ENCODE peak calls at places on chromosomes 6 and 20, in six cellular contexts. One of them, this sample, is unnamed.

GRCh38 chr20:54207743-54208491 is at the start of gene PFDN4:
- DNase-seq in esophagus squamous epithelium: peak; percentile 36
- DNase-seq in Peyer's patch: peak; percentile 73
- DNase-seq in IMR-90: peak; percentile 79
- DNase-seq in transverse colon: peak; percentile 88
- DNase-seq in uterus: peak; percentile 71
- DNase-seq in this sample: peak; percentile 90

GRCh38 chr6:8943073-8943472 is 507.7 kb upstream of the SLC35B3 start:
- DNase-seq in esophagus squamous epithelium: no peak
- DNase-seq in Peyer's patch: no peak
- DNase-seq in IMR-90: no peak
- DNase-seq in transverse colon: no peak
- DNase-seq in uterus: no peak
- DNase-seq in this sample: no peak

GRCh38 chr6:38239719-38240451 is 399.8 kb downstream of the BTBD9 start:
- DNase-seq in esophagus squamous epithelium: no peak
- DNase-seq in Peyer's patch: no peak
- DNase-seq in IMR-90: peak; percentile 72
- DNase-seq in transverse colon: no peak
- DNase-seq in uterus: no peak
- DNase-seq in this sample: peak; percentile 26

GRCh38 chr6:117676577-117677218 is 1.4 kb downstream of the NUS1 start:
- DNase-seq in esophagus squamous epithelium: no peak
- DNase-seq in Peyer's patch: no peak
- DNase-seq in IMR-90: no peak
- DNase-seq in transverse colon: no peak
- DNase-seq in uterus: no peak
- DNase-seq in this sample: no peak

GRCh38 chr6:138107752-138108592 is 753 bp upstream of the PERP start:
- DNase-seq in esophagus squamous epithelium: no peak
- DNase-seq in Peyer's patch: peak; percentile 31
- DNase-seq in IMR-90: no peak
- DNase-seq in transverse colon: peak; percentile 86
- DNase-seq in uterus: no peak
- DNase-seq in this sample: no peak

GRCh38 chr6:73798592-73798991 is 102.6 kb downstream of the CD109 start:
- DNase-seq in esophagus squamous epithelium: no peak
- DNase-seq in Peyer's patch: no peak
- DNase-seq in IMR-90: peak; percentile 99
- DNase-seq in transverse colon: peak; percentile 14
- DNase-seq in uterus: peak; percentile 83
- DNase-seq in this sample: peak; percentile 11

GRCh38 chr6:155248021-155249001 is 15.5 kb upstream of the CLDN20 start:
- DNase-seq in esophagus squamous epithelium: no peak
- DNase-seq in Peyer's patch: peak; percentile 47
- DNase-seq in IMR-90: peak; percentile 77
- DNase-seq in transverse colon: peak; percentile 42
- DNase-seq in uterus: peak; percentile 75
- DNase-seq in this sample: peak; percentile 26

GRCh38 chr20:23111307-23111943 is 25.3 kb upstream of the CD93 start:
- DNase-seq in esophagus squamous epithelium: no peak
- DNase-seq in Peyer's patch: no peak
- DNase-seq in IMR-90: no peak
- DNase-seq in transverse colon: no peak
- DNase-seq in uterus: no peak
- DNase-seq in this sample: no peak

GRCh38 chr20:14117768-14118167 is 122.5 kb downstream of the MACROD2 start:
- DNase-seq in esophagus squamous epithelium: no peak
- DNase-seq in Peyer's patch: no peak
- DNase-seq in IMR-90: no peak
- DNase-seq in transverse colon: no peak
- DNase-seq in uterus: no peak
- DNase-seq in this sample: no peak

GRCh38 chr20:17652411-17652810 is 29.6 kb downstream of the RRBP1 start:
- DNase-seq in esophagus squamous epithelium: no peak
- DNase-seq in Peyer's patch: no peak
- DNase-seq in IMR-90: no peak
- DNase-seq in transverse colon: no peak
- DNase-seq in uterus: peak; percentile 13
- DNase-seq in this sample: no peak

GRCh38 chr6:79604583-79605037 is 26.5 kb upstream of the SH3BGRL2 start:
- DNase-seq in esophagus squamous epithelium: no peak
- DNase-seq in Peyer's patch: no peak
- DNase-seq in IMR-90: peak; percentile 63
- DNase-seq in transverse colon: peak; percentile 45
- DNase-seq in uterus: no peak
- DNase-seq in this sample: peak; percentile 7

GRCh38 chr20:1811621-1812498 is 83.3 kb upstream of the SIRPA start:
- DNase-seq in esophagus squamous epithelium: no peak
- DNase-seq in Peyer's patch: no peak
- DNase-seq in IMR-90: peak; percentile 41
- DNase-seq in transverse colon: no peak
- DNase-seq in uterus: no peak
- DNase-seq in this sample: no peak

GRCh38 chr20:32742322-32743236 is 688 bp downstream of the COMMD7 start:
- DNase-seq in esophagus squamous epithelium: no peak
- DNase-seq in Peyer's patch: peak; percentile 31
- DNase-seq in IMR-90: no peak
- DNase-seq in transverse colon: no peak
- DNase-seq in uterus: no peak
- DNase-seq in this sample: no peak

GRCh38 chr20:40965671-40966070 is 63.0 kb upstream of the TOP1 start:
- DNase-seq in esophagus squamous epithelium: no peak
- DNase-seq in Peyer's patch: no peak
- DNase-seq in IMR-90: no peak
- DNase-seq in transverse colon: no peak
- DNase-seq in uterus: no peak
- DNase-seq in this sample: no peak

GRCh38 chr6:109187399-109188114 is 92.2 kb downstream of the CEP57L1 start:
- DNase-seq in esophagus squamous epithelium: no peak
- DNase-seq in Peyer's patch: peak; percentile 58
- DNase-seq in IMR-90: peak; percentile 28
- DNase-seq in transverse colon: peak; percentile 72
- DNase-seq in uterus: peak; percentile 21
- DNase-seq in this sample: no peak

GRCh38 chr6:10759884-10760329 is 12.3 kb downstream of the TMEM14B start:
- DNase-seq in esophagus squamous epithelium: no peak
- DNase-seq in Peyer's patch: no peak
- DNase-seq in IMR-90: peak; percentile 89
- DNase-seq in transverse colon: no peak
- DNase-seq in uterus: peak; percentile 39
- DNase-seq in this sample: peak; percentile 61

GRCh38 chr6:150074651-150075416 is 5.9 kb upstream of the ULBP3 start:
- DNase-seq in esophagus squamous epithelium: no peak
- DNase-seq in Peyer's patch: no peak
- DNase-seq in IMR-90: no peak
- DNase-seq in transverse colon: no peak
- DNase-seq in uterus: no peak
- DNase-seq in this sample: no peak

GRCh38 chr6:155314773-155315515 is 660 bp upstream of the TFB1M start:
- DNase-seq in esophagus squamous epithelium: no peak
- DNase-seq in Peyer's patch: peak; percentile 74
- DNase-seq in IMR-90: peak; percentile 79
- DNase-seq in transverse colon: peak; percentile 63
- DNase-seq in uterus: peak; percentile 59
- DNase-seq in this sample: peak; percentile 3

GRCh38 chr6:132320007-132320406 is 81.3 kb downstream of the MOXD1 start:
- DNase-seq in esophagus squamous epithelium: no peak
- DNase-seq in Peyer's patch: no peak
- DNase-seq in IMR-90: peak; percentile 83
- DNase-seq in transverse colon: no peak
- DNase-seq in uterus: no peak
- DNase-seq in this sample: no peak

GRCh38 chr6:74284266-74284665 is 588.3 kb downstream of the CD109 start:
- DNase-seq in esophagus squamous epithelium: no peak
- DNase-seq in Peyer's patch: no peak
- DNase-seq in IMR-90: peak; percentile 68
- DNase-seq in transverse colon: no peak
- DNase-seq in uterus: no peak
- DNase-seq in this sample: no peak

GRCh38 chr20:20085812-20086211 is 33.5 kb downstream of the CFAP61 start:
- DNase-seq in esophagus squamous epithelium: no peak
- DNase-seq in Peyer's patch: no peak
- DNase-seq in IMR-90: no peak
- DNase-seq in transverse colon: no peak
- DNase-seq in uterus: no peak
- DNase-seq in this sample: no peak

GRCh38 chr20:59837623-59838394 is 95.6 kb downstream of the SYCP2 start:
- DNase-seq in esophagus squamous epithelium: no peak
- DNase-seq in Peyer's patch: no peak
- DNase-seq in IMR-90: no peak
- DNase-seq in transverse colon: no peak
- DNase-seq in uterus: no peak
- DNase-seq in this sample: no peak

GRCh38 chr6:108027594-108027993 is 46.9 kb downstream of the OSTM1 start:
- DNase-seq in esophagus squamous epithelium: no peak
- DNase-seq in Peyer's patch: no peak
- DNase-seq in IMR-90: peak; percentile 9
- DNase-seq in transverse colon: peak; percentile 69
- DNase-seq in uterus: no peak
- DNase-seq in this sample: no peak

GRCh38 chr6:150735340-150735851 is 130.1 kb upstream of the MTHFD1L start:
- DNase-seq in esophagus squamous epithelium: no peak
- DNase-seq in Peyer's patch: no peak
- DNase-seq in IMR-90: no peak
- DNase-seq in transverse colon: no peak
- DNase-seq in uterus: no peak
- DNase-seq in this sample: no peak

GRCh38 chr6:158959552-158959951 is 40.5 kb downstream of the RSPH3 start:
- DNase-seq in esophagus squamous epithelium: no peak
- DNase-seq in Peyer's patch: no peak
- DNase-seq in IMR-90: no peak
- DNase-seq in transverse colon: no peak
- DNase-seq in uterus: no peak
- DNase-seq in this sample: no peak

GRCh38 chr6:117501722-117502121 is 19.2 kb downstream of the DCBLD1 start:
- DNase-seq in esophagus squamous epithelium: no peak
- DNase-seq in Peyer's patch: no peak
- DNase-seq in IMR-90: no peak
- DNase-seq in transverse colon: no peak
- DNase-seq in uterus: no peak
- DNase-seq in this sample: no peak

GRCh38 chr6:38131527-38131965 is 312.0 kb downstream of the ZFAND3 start:
- DNase-seq in esophagus squamous epithelium: no peak
- DNase-seq in Peyer's patch: no peak
- DNase-seq in IMR-90: peak; percentile 99
- DNase-seq in transverse colon: no peak
- DNase-seq in uterus: no peak
- DNase-seq in this sample: peak; percentile 50

GRCh38 chr6:20933057-20933792 is 399.0 kb downstream of the CDKAL1 start:
- DNase-seq in esophagus squamous epithelium: no peak
- DNase-seq in Peyer's patch: no peak
- DNase-seq in IMR-90: no peak
- DNase-seq in transverse colon: no peak
- DNase-seq in uterus: no peak
- DNase-seq in this sample: no peak

GRCh38 chr6:110877154-110877564 is 2.6 kb downstream of the AMD1 start:
- DNase-seq in esophagus squamous epithelium: no peak
- DNase-seq in Peyer's patch: no peak
- DNase-seq in IMR-90: peak; percentile 32
- DNase-seq in transverse colon: no peak
- DNase-seq in uterus: no peak
- DNase-seq in this sample: no peak

GRCh38 chr6:81909981-81910910 is 157.8 kb upstream of the TENT5A start:
- DNase-seq in esophagus squamous epithelium: no peak
- DNase-seq in Peyer's patch: no peak
- DNase-seq in IMR-90: peak; percentile 33
- DNase-seq in transverse colon: no peak
- DNase-seq in uterus: no peak
- DNase-seq in this sample: no peak

GRCh38 chr20:32638848-32639247 is 34.9 kb downstream of the C20orf203 start:
- DNase-seq in esophagus squamous epithelium: no peak
- DNase-seq in Peyer's patch: no peak
- DNase-seq in IMR-90: no peak
- DNase-seq in transverse colon: no peak
- DNase-seq in uterus: no peak
- DNase-seq in this sample: no peak

GRCh38 chr6:235763-236360 is 56.4 kb upstream of the DUSP22 start:
- DNase-seq in esophagus squamous epithelium: no peak
- DNase-seq in Peyer's patch: no peak
- DNase-seq in IMR-90: peak; percentile 61
- DNase-seq in transverse colon: no peak
- DNase-seq in uterus: peak; percentile 37
- DNase-seq in this sample: no peak

GRCh38 chr20:10537850-10538480 is 102.9 kb downstream of the SLX4IP start:
- DNase-seq in esophagus squamous epithelium: no peak
- DNase-seq in Peyer's patch: no peak
- DNase-seq in IMR-90: peak; percentile 73
- DNase-seq in transverse colon: no peak
- DNase-seq in uterus: no peak
- DNase-seq in this sample: no peak

GRCh38 chr20:56389807-56390206 is 2.2 kb downstream of the AURKA start:
- DNase-seq in esophagus squamous epithelium: no peak
- DNase-seq in Peyer's patch: no peak
- DNase-seq in IMR-90: no peak
- DNase-seq in transverse colon: no peak
- DNase-seq in uterus: no peak
- DNase-seq in this sample: no peak

GRCh38 chr6:109362102-109362884 is 20.0 kb downstream of the CD164 start:
- DNase-seq in esophagus squamous epithelium: no peak
- DNase-seq in Peyer's patch: no peak
- DNase-seq in IMR-90: no peak
- DNase-seq in transverse colon: no peak
- DNase-seq in uterus: no peak
- DNase-seq in this sample: no peak

GRCh38 chr20:25584905-25585704 is at the start of gene NINL:
- DNase-seq in esophagus squamous epithelium: no peak
- DNase-seq in Peyer's patch: peak; percentile 30
- DNase-seq in IMR-90: peak; percentile 48
- DNase-seq in transverse colon: peak; percentile 47
- DNase-seq in uterus: peak; percentile 55
- DNase-seq in this sample: peak; percentile 67
- TF ChIP-seq POLR2A in esophagus squamous epithelium: peak; percentile 73
- TF ChIP-seq POLR2A in Peyer's patch: peak; percentile 31
- TF ChIP-seq POLR2A in IMR-90: peak; percentile 85
- TF ChIP-seq POLR2A in transverse colon: peak; percentile 30
- TF ChIP-seq POLR2A in uterus: peak; percentile 81
- TF ChIP-seq POLR2A in this sample: peak; percentile 82

GRCh38 chr6:144095134-144096002 is at the start of gene SF3B5:
- DNase-seq in esophagus squamous epithelium: peak; percentile 97
- DNase-seq in Peyer's patch: peak; percentile 98
- DNase-seq in IMR-90: peak; percentile 100
- DNase-seq in transverse colon: peak; percentile 99
- DNase-seq in uterus: peak; percentile 99
- DNase-seq in this sample: peak; percentile 51
- TF ChIP-seq POLR2A in esophagus squamous epithelium: peak; percentile 81
- TF ChIP-seq POLR2A in Peyer's patch: peak; percentile 81
- TF ChIP-seq POLR2A in IMR-90: peak; percentile 90
- TF ChIP-seq POLR2A in transverse colon: peak; percentile 93
- TF ChIP-seq POLR2A in uterus: peak; percentile 76
- TF ChIP-seq POLR2A in this sample: peak; percentile 82

GRCh38 chr6:119676230-119676629 is 326.7 kb upstream of the MAN1A1 start:
- DNase-seq in esophagus squamous epithelium: no peak
- DNase-seq in Peyer's patch: no peak
- DNase-seq in IMR-90: no peak
- DNase-seq in transverse colon: no peak
- DNase-seq in uterus: no peak
- DNase-seq in this sample: no peak
- TF ChIP-seq POLR2A in esophagus squamous epithelium: no peak
- TF ChIP-seq POLR2A in Peyer's patch: no peak
- TF ChIP-seq POLR2A in IMR-90: no peak
- TF ChIP-seq POLR2A in transverse colon: no peak
- TF ChIP-seq POLR2A in uterus: no peak
- TF ChIP-seq POLR2A in this sample: no peak

GRCh38 chr6:106631356-106631755 is 2.0 kb downstream of the QRSL1 start:
- DNase-seq in esophagus squamous epithelium: no peak
- DNase-seq in Peyer's patch: no peak
- DNase-seq in IMR-90: peak; percentile 13
- DNase-seq in transverse colon: no peak
- DNase-seq in uterus: no peak
- DNase-seq in this sample: no peak
- TF ChIP-seq POLR2A in esophagus squamous epithelium: no peak
- TF ChIP-seq POLR2A in Peyer's patch: no peak
- TF ChIP-seq POLR2A in IMR-90: no peak
- TF ChIP-seq POLR2A in transverse colon: no peak
- TF ChIP-seq POLR2A in uterus: no peak
- TF ChIP-seq POLR2A in this sample: no peak